ENCODE peak calls at places on chromosome 1, in eight cellular contexts. One of them, this sample, is unnamed.

GRCh38 chr1:41492341-41492848 is 7.9 kb upstream of the EDN2 start:
- DNase-seq in BE2C: no peak
- DNase-seq in spleen: no peak
- DNase-seq in lung: no peak
- DNase-seq in thoracic aorta: no peak
- DNase-seq in SK-N-SH: no peak
- DNase-seq in esophagus squamous epithelium: no peak
- DNase-seq in HCT116: no peak
- DNase-seq in this sample: no peak

GRCh38 chr1:213138892-213139291 is 87.9 kb downstream of the RPS6KC1 start:
- DNase-seq in BE2C: no peak
- DNase-seq in spleen: no peak
- DNase-seq in lung: no peak
- DNase-seq in thoracic aorta: no peak
- DNase-seq in SK-N-SH: no peak
- DNase-seq in esophagus squamous epithelium: no peak
- DNase-seq in HCT116: no peak
- DNase-seq in this sample: no peak

GRCh38 chr1:203526572-203526971 is 32.6 kb downstream of the OPTC start:
- DNase-seq in BE2C: no peak
- DNase-seq in spleen: no peak
- DNase-seq in lung: no peak
- DNase-seq in thoracic aorta: no peak
- DNase-seq in SK-N-SH: no peak
- DNase-seq in esophagus squamous epithelium: no peak
- DNase-seq in HCT116: no peak
- DNase-seq in this sample: no peak

GRCh38 chr1:230356869-230357778 is 69.0 kb downstream of the PGBD5 start:
- DNase-seq in BE2C: no peak
- DNase-seq in spleen: no peak
- DNase-seq in lung: no peak
- DNase-seq in thoracic aorta: no peak
- DNase-seq in SK-N-SH: no peak
- DNase-seq in esophagus squamous epithelium: no peak
- DNase-seq in HCT116: no peak
- DNase-seq in this sample: no peak

GRCh38 chr1:29736582-29737188 is 500.4 kb downstream of the PTPRU start:
- DNase-seq in BE2C: no peak
- DNase-seq in spleen: no peak
- DNase-seq in lung: no peak
- DNase-seq in thoracic aorta: no peak
- DNase-seq in SK-N-SH: no peak
- DNase-seq in esophagus squamous epithelium: no peak
- DNase-seq in HCT116: no peak
- DNase-seq in this sample: no peak

GRCh38 chr1:108643492-108644333 is 17.2 kb downstream of the HENMT1 start:
- DNase-seq in BE2C: peak; percentile 39
- DNase-seq in spleen: no peak
- DNase-seq in lung: peak; percentile 36
- DNase-seq in thoracic aorta: no peak
- DNase-seq in SK-N-SH: peak; percentile 70
- DNase-seq in esophagus squamous epithelium: no peak
- DNase-seq in HCT116: peak; percentile 15
- DNase-seq in this sample: peak; percentile 37

GRCh38 chr1:19892628-19893168 is 10.5 kb downstream of the OTUD3 start:
- DNase-seq in BE2C: no peak
- DNase-seq in spleen: no peak
- DNase-seq in lung: no peak
- DNase-seq in thoracic aorta: no peak
- DNase-seq in SK-N-SH: no peak
- DNase-seq in esophagus squamous epithelium: no peak
- DNase-seq in HCT116: no peak
- DNase-seq in this sample: no peak

GRCh38 chr1:165075725-165076370 is 280.7 kb downstream of the LMX1A start:
- DNase-seq in BE2C: peak; percentile 38
- DNase-seq in spleen: no peak
- DNase-seq in lung: no peak
- DNase-seq in thoracic aorta: no peak
- DNase-seq in SK-N-SH: peak; percentile 50
- DNase-seq in esophagus squamous epithelium: no peak
- DNase-seq in HCT116: no peak
- DNase-seq in this sample: no peak

GRCh38 chr1:84991097-84991890 is 5.6 kb downstream of the MCOLN2 start:
- DNase-seq in BE2C: no peak
- DNase-seq in spleen: no peak
- DNase-seq in lung: no peak
- DNase-seq in thoracic aorta: no peak
- DNase-seq in SK-N-SH: no peak
- DNase-seq in esophagus squamous epithelium: no peak
- DNase-seq in HCT116: no peak
- DNase-seq in this sample: no peak

GRCh38 chr1:100539836-100540536 is 2.0 kb downstream of the GPR88 start:
- DNase-seq in BE2C: no peak
- DNase-seq in spleen: peak; percentile 82
- DNase-seq in lung: no peak
- DNase-seq in thoracic aorta: no peak
- DNase-seq in SK-N-SH: peak; percentile 77
- DNase-seq in esophagus squamous epithelium: no peak
- DNase-seq in HCT116: no peak
- DNase-seq in this sample: no peak

GRCh38 chr1:9371391-9371935 is 78.8 kb downstream of the SPSB1 start:
- DNase-seq in BE2C: no peak
- DNase-seq in spleen: no peak
- DNase-seq in lung: no peak
- DNase-seq in thoracic aorta: peak; percentile 70
- DNase-seq in SK-N-SH: peak; percentile 64
- DNase-seq in esophagus squamous epithelium: no peak
- DNase-seq in HCT116: no peak
- DNase-seq in this sample: peak; percentile 59

GRCh38 chr1:25140073-25140797 is 92.1 kb downstream of the SYF2 start:
- DNase-seq in BE2C: no peak
- DNase-seq in spleen: peak; percentile 83
- DNase-seq in lung: peak; percentile 27
- DNase-seq in thoracic aorta: no peak
- DNase-seq in SK-N-SH: no peak
- DNase-seq in esophagus squamous epithelium: no peak
- DNase-seq in HCT116: no peak
- DNase-seq in this sample: no peak

GRCh38 chr1:21665711-21666571 is 3.2 kb downstream of the RAP1GAP start:
- DNase-seq in BE2C: no peak
- DNase-seq in spleen: peak; percentile 52
- DNase-seq in lung: no peak
- DNase-seq in thoracic aorta: no peak
- DNase-seq in SK-N-SH: no peak
- DNase-seq in esophagus squamous epithelium: no peak
- DNase-seq in HCT116: no peak
- DNase-seq in this sample: no peak

GRCh38 chr1:7549693-7550161 is 221.4 kb upstream of the VAMP3 start:
- DNase-seq in BE2C: no peak
- DNase-seq in spleen: no peak
- DNase-seq in lung: no peak
- DNase-seq in thoracic aorta: no peak
- DNase-seq in SK-N-SH: no peak
- DNase-seq in esophagus squamous epithelium: no peak
- DNase-seq in HCT116: no peak
- DNase-seq in this sample: no peak

GRCh38 chr1:199549424-199549823 is 478.1 kb upstream of the NR5A2 start:
- DNase-seq in BE2C: no peak
- DNase-seq in spleen: no peak
- DNase-seq in lung: no peak
- DNase-seq in thoracic aorta: no peak
- DNase-seq in SK-N-SH: no peak
- DNase-seq in esophagus squamous epithelium: no peak
- DNase-seq in HCT116: no peak
- DNase-seq in this sample: no peak

GRCh38 chr1:199551967-199552565 is 475.4 kb upstream of the NR5A2 start:
- DNase-seq in BE2C: peak; percentile 72
- DNase-seq in spleen: no peak
- DNase-seq in lung: no peak
- DNase-seq in thoracic aorta: no peak
- DNase-seq in SK-N-SH: peak; percentile 47
- DNase-seq in esophagus squamous epithelium: no peak
- DNase-seq in HCT116: peak; percentile 40
- DNase-seq in this sample: peak; percentile 9

GRCh38 chr1:199546323-199546722 is 481.2 kb upstream of the NR5A2 start:
- DNase-seq in BE2C: no peak
- DNase-seq in spleen: no peak
- DNase-seq in lung: no peak
- DNase-seq in thoracic aorta: no peak
- DNase-seq in SK-N-SH: no peak
- DNase-seq in esophagus squamous epithelium: no peak
- DNase-seq in HCT116: no peak
- DNase-seq in this sample: no peak

GRCh38 chr1:199553104-199553503 is 474.4 kb upstream of the NR5A2 start:
- DNase-seq in BE2C: no peak
- DNase-seq in spleen: no peak
- DNase-seq in lung: no peak
- DNase-seq in thoracic aorta: no peak
- DNase-seq in SK-N-SH: no peak
- DNase-seq in esophagus squamous epithelium: no peak
- DNase-seq in HCT116: no peak
- DNase-seq in this sample: no peak

DNA sequence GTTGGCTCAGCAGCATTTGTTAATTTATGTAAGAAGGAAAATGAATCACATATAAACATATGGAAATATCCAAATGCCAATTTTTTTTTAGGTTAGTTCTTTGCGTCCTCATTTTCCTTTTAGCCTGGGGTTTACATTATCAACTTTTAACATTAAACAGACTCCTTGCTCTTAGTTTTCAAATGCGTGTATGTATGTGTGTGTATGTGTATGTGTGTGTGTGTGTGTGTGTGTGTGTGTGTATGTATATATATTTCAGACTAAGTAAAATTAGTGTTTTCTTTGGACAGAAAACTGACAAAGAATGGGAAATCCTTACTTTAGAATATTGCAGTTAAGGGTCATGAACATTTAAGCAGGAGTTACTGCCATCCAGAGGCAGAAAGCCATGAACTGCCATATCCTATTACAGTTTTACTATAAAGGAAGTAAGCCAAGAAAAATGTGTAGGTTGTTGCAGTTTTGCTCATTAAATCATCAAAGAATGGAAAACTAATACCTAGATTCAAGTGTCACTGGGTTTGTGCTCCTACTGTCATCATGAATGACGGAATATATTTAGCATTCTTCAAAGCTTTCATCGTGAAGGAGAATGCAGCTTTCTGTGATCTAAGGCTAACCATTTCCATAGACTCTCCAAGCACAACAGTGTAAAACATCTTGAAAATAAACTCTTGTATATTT is 477.0 kb upstream of the NR5A2 start:
- DNase-seq in BE2C: no peak
- DNase-seq in spleen: no peak
- DNase-seq in lung: no peak
- DNase-seq in thoracic aorta: no peak
- DNase-seq in SK-N-SH: peak; percentile 10
- DNase-seq in esophagus squamous epithelium: no peak
- DNase-seq in HCT116: no peak
- DNase-seq in this sample: no peak
- TF ChIP-seq CTCF in BE2C: peak; percentile 24
- TF ChIP-seq CTCF in spleen: no peak
- TF ChIP-seq CTCF in lung: no peak
- TF ChIP-seq CTCF in thoracic aorta: no peak
- TF ChIP-seq CTCF in SK-N-SH: peak; percentile 66
- TF ChIP-seq CTCF in esophagus squamous epithelium: no peak
- TF ChIP-seq CTCF in HCT116: no peak
- TF ChIP-seq CTCF in this sample: peak; percentile 1

GRCh38 chr1:228465134-228465533 is 22.0 kb upstream of the RNF187 start:
- DNase-seq in BE2C: no peak
- DNase-seq in spleen: no peak
- DNase-seq in lung: no peak
- DNase-seq in thoracic aorta: no peak
- DNase-seq in SK-N-SH: no peak
- DNase-seq in esophagus squamous epithelium: no peak
- DNase-seq in HCT116: no peak
- DNase-seq in this sample: no peak

GRCh38 chr1:228463559-228464455 is 23.4 kb upstream of the RNF187 start:
- DNase-seq in BE2C: peak; percentile 69
- DNase-seq in spleen: peak; percentile 83
- DNase-seq in lung: no peak
- DNase-seq in thoracic aorta: no peak
- DNase-seq in SK-N-SH: peak; percentile 74
- DNase-seq in esophagus squamous epithelium: no peak
- DNase-seq in HCT116: peak; percentile 18
- DNase-seq in this sample: no peak

GRCh38 chr1:228463009-228463558 is 24.1 kb upstream of the RNF187 start:
- DNase-seq in BE2C: no peak
- DNase-seq in spleen: no peak
- DNase-seq in lung: no peak
- DNase-seq in thoracic aorta: no peak
- DNase-seq in SK-N-SH: no peak
- DNase-seq in esophagus squamous epithelium: no peak
- DNase-seq in HCT116: no peak
- DNase-seq in this sample: no peak

GRCh38 chr1:228465571-228466146 is 21.5 kb upstream of the RNF187 start:
- DNase-seq in BE2C: no peak
- DNase-seq in spleen: no peak
- DNase-seq in lung: no peak
- DNase-seq in thoracic aorta: no peak
- DNase-seq in SK-N-SH: no peak
- DNase-seq in esophagus squamous epithelium: no peak
- DNase-seq in HCT116: no peak
- DNase-seq in this sample: no peak

GRCh38 chr1:228464487-228464983 is 22.6 kb upstream of the RNF187 start:
- DNase-seq in BE2C: peak; percentile 92
- DNase-seq in spleen: peak; percentile 90
- DNase-seq in lung: peak; percentile 45
- DNase-seq in thoracic aorta: no peak
- DNase-seq in SK-N-SH: peak; percentile 93
- DNase-seq in esophagus squamous epithelium: peak; percentile 24
- DNase-seq in HCT116: no peak
- DNase-seq in this sample: no peak
- H3K4me3 ChIP-seq in BE2C: peak overlapping the region; percentile 88
- H3K4me3 ChIP-seq in spleen: peak overlapping the region; percentile 40
- H3K4me3 ChIP-seq in lung: no peak overlapping the region
- H3K4me3 ChIP-seq in thoracic aorta: peak overlapping the region; percentile 61
- H3K4me3 ChIP-seq in SK-N-SH: peak overlapping the region; percentile 65
- H3K4me3 ChIP-seq in esophagus squamous epithelium: peak overlapping the region; percentile 19
- H3K4me3 ChIP-seq in HCT116: no peak overlapping the region
- H3K4me3 ChIP-seq in this sample: peak overlapping the region; percentile 60

GRCh38 chr1:155910621-155911121 is 478 bp downstream of the RIT1 start:
- DNase-seq in BE2C: peak; percentile 17
- DNase-seq in spleen: no peak
- DNase-seq in lung: no peak
- DNase-seq in thoracic aorta: no peak
- DNase-seq in SK-N-SH: peak; percentile 53
- DNase-seq in esophagus squamous epithelium: no peak
- DNase-seq in HCT116: no peak
- DNase-seq in this sample: no peak
- TF ChIP-seq CTCF in BE2C: no peak
- TF ChIP-seq CTCF in spleen: no peak
- TF ChIP-seq CTCF in lung: no peak
- TF ChIP-seq CTCF in thoracic aorta: no peak
- TF ChIP-seq CTCF in SK-N-SH: no peak
- TF ChIP-seq CTCF in esophagus squamous epithelium: no peak
- TF ChIP-seq CTCF in HCT116: no peak
- TF ChIP-seq CTCF in this sample: no peak

DNA sequence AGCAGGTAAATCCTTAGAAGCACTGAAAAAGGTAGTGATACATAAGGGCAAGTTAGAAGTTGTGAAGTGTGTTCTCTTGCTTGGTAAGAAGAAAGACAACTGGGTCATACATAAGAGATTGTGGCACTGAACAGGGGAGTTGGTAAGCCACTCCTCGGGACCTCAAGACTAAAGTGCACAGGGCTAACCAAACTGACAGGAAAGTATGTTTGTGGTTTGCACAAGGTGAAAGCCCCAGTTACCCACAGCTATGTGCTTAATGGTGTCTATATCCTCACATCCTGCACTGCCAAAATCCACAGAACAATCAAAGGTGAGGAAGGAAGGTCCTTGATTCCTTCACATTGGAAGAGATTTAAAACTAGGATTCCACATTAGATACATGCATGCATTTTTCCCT is 276.5 kb downstream of the DNM3 start:
- DNase-seq in BE2C: no peak
- DNase-seq in spleen: no peak
- DNase-seq in lung: no peak
- DNase-seq in thoracic aorta: no peak
- DNase-seq in SK-N-SH: no peak
- DNase-seq in esophagus squamous epithelium: no peak
- DNase-seq in HCT116: no peak
- DNase-seq in this sample: no peak
- H3K4me3 ChIP-seq in BE2C: no peak overlapping the region
- H3K4me3 ChIP-seq in spleen: no peak overlapping the region
- H3K4me3 ChIP-seq in lung: no peak overlapping the region
- H3K4me3 ChIP-seq in thoracic aorta: no peak overlapping the region
- H3K4me3 ChIP-seq in SK-N-SH: no peak overlapping the region
- H3K4me3 ChIP-seq in esophagus squamous epithelium: no peak overlapping the region
- H3K4me3 ChIP-seq in HCT116: no peak overlapping the region
- H3K4me3 ChIP-seq in this sample: no peak overlapping the region

This sample was measured in AG04449.